ENCODE peak calls at places on chromosome X, in six cellular contexts. One of them, this sample, is unnamed.

GRCh38 chrX:129636175-129636681 is 18.5 kb downstream of the APLN start:
- DNase-seq in memory B cell: no peak
- DNase-seq in stimulated activated CD4-positive, alpha-beta T cell treated with anti-CD3 and anti-CD28 coated beads, Interleukin-4, amount 100 ng/mL, for 24 hours: no peak
- DNase-seq in cardiac muscle cell: no peak
- DNase-seq in NCI-H345: no peak
- DNase-seq in vagina: no peak
- DNase-seq in this sample: no peak

GRCh38 chrX:149286940-149287349 is 218.2 kb downstream of the IDS start:
- DNase-seq in memory B cell: peak
- DNase-seq in stimulated activated CD4-positive, alpha-beta T cell treated with anti-CD3 and anti-CD28 coated beads, Interleukin-4, amount 100 ng/mL, for 24 hours: peak
- DNase-seq in cardiac muscle cell: peak
- DNase-seq in NCI-H345: peak
- DNase-seq in vagina: no peak
- DNase-seq in this sample: peak

GRCh38 chrX:149495573-149496071 is 9.5 kb downstream of the IDS start:
- DNase-seq in memory B cell: no peak
- DNase-seq in stimulated activated CD4-positive, alpha-beta T cell treated with anti-CD3 and anti-CD28 coated beads, Interleukin-4, amount 100 ng/mL, for 24 hours: no peak
- DNase-seq in cardiac muscle cell: peak
- DNase-seq in NCI-H345: no peak
- DNase-seq in vagina: peak
- DNase-seq in this sample: no peak

GRCh38 chrX:115362334-115363095 is 73.0 kb downstream of the LUZP4 start:
- DNase-seq in memory B cell: no peak
- DNase-seq in stimulated activated CD4-positive, alpha-beta T cell treated with anti-CD3 and anti-CD28 coated beads, Interleukin-4, amount 100 ng/mL, for 24 hours: no peak
- DNase-seq in cardiac muscle cell: peak
- DNase-seq in NCI-H345: no peak
- DNase-seq in vagina: no peak
- DNase-seq in this sample: no peak

GRCh38 chrX:77742788-77743476 is 43.1 kb downstream of the ATRX start:
- DNase-seq in memory B cell: no peak
- DNase-seq in stimulated activated CD4-positive, alpha-beta T cell treated with anti-CD3 and anti-CD28 coated beads, Interleukin-4, amount 100 ng/mL, for 24 hours: no peak
- DNase-seq in cardiac muscle cell: no peak
- DNase-seq in NCI-H345: no peak
- DNase-seq in vagina: no peak
- DNase-seq in this sample: no peak

GRCh38 chrX:39204945-39205344 is 403.7 kb downstream of the MID1IP1 start:
- DNase-seq in memory B cell: no peak
- DNase-seq in stimulated activated CD4-positive, alpha-beta T cell treated with anti-CD3 and anti-CD28 coated beads, Interleukin-4, amount 100 ng/mL, for 24 hours: peak
- DNase-seq in cardiac muscle cell: no peak
- DNase-seq in NCI-H345: no peak
- DNase-seq in vagina: no peak
- DNase-seq in this sample: no peak

GRCh38 chrX:49166914-49167739 is 4.6 kb downstream of the MAGIX start:
- DNase-seq in memory B cell: peak
- DNase-seq in stimulated activated CD4-positive, alpha-beta T cell treated with anti-CD3 and anti-CD28 coated beads, Interleukin-4, amount 100 ng/mL, for 24 hours: peak
- DNase-seq in cardiac muscle cell: peak
- DNase-seq in NCI-H345: no peak
- DNase-seq in vagina: no peak
- DNase-seq in this sample: no peak

GRCh38 chrX:13770013-13770412 is 35.5 kb downstream of the OFD1 start:
- DNase-seq in memory B cell: no peak
- DNase-seq in stimulated activated CD4-positive, alpha-beta T cell treated with anti-CD3 and anti-CD28 coated beads, Interleukin-4, amount 100 ng/mL, for 24 hours: no peak
- DNase-seq in cardiac muscle cell: no peak
- DNase-seq in NCI-H345: no peak
- DNase-seq in vagina: no peak
- DNase-seq in this sample: no peak

GRCh38 chrX:78517124-78517523 is 142.0 kb downstream of the RTL3 start:
- DNase-seq in memory B cell: peak
- DNase-seq in stimulated activated CD4-positive, alpha-beta T cell treated with anti-CD3 and anti-CD28 coated beads, Interleukin-4, amount 100 ng/mL, for 24 hours: peak
- DNase-seq in cardiac muscle cell: no peak
- DNase-seq in NCI-H345: no peak
- DNase-seq in vagina: no peak
- DNase-seq in this sample: no peak

GRCh38 chrX:8988456-8988855 is 45.5 kb downstream of the FAM9B start:
- DNase-seq in memory B cell: no peak
- DNase-seq in stimulated activated CD4-positive, alpha-beta T cell treated with anti-CD3 and anti-CD28 coated beads, Interleukin-4, amount 100 ng/mL, for 24 hours: peak
- DNase-seq in cardiac muscle cell: peak
- DNase-seq in NCI-H345: no peak
- DNase-seq in vagina: no peak
- DNase-seq in this sample: no peak

GRCh38 chrX:122244080-122244479 is 940.0 kb upstream of the GRIA3 start:
- DNase-seq in memory B cell: no peak
- DNase-seq in stimulated activated CD4-positive, alpha-beta T cell treated with anti-CD3 and anti-CD28 coated beads, Interleukin-4, amount 100 ng/mL, for 24 hours: no peak
- DNase-seq in cardiac muscle cell: no peak
- DNase-seq in NCI-H345: no peak
- DNase-seq in vagina: no peak
- DNase-seq in this sample: no peak

GRCh38 chrX:114162068-114162735 is 421.7 kb upstream of the HTR2C start:
- DNase-seq in memory B cell: no peak
- DNase-seq in stimulated activated CD4-positive, alpha-beta T cell treated with anti-CD3 and anti-CD28 coated beads, Interleukin-4, amount 100 ng/mL, for 24 hours: no peak
- DNase-seq in cardiac muscle cell: no peak
- DNase-seq in NCI-H345: no peak
- DNase-seq in vagina: no peak
- DNase-seq in this sample: no peak

GRCh38 chrX:20515841-20516461 is 249.2 kb upstream of the RPS6KA3 start:
- DNase-seq in memory B cell: no peak
- DNase-seq in stimulated activated CD4-positive, alpha-beta T cell treated with anti-CD3 and anti-CD28 coated beads, Interleukin-4, amount 100 ng/mL, for 24 hours: peak
- DNase-seq in cardiac muscle cell: peak
- DNase-seq in NCI-H345: no peak
- DNase-seq in vagina: no peak
- DNase-seq in this sample: peak

GRCh38 chrX:128929281-128930057 is 593.8 kb downstream of the SMARCA1 start:
- DNase-seq in memory B cell: no peak
- DNase-seq in stimulated activated CD4-positive, alpha-beta T cell treated with anti-CD3 and anti-CD28 coated beads, Interleukin-4, amount 100 ng/mL, for 24 hours: no peak
- DNase-seq in cardiac muscle cell: no peak
- DNase-seq in NCI-H345: no peak
- DNase-seq in vagina: no peak
- DNase-seq in this sample: no peak

GRCh38 chrX:28910501-28910900 is 323.3 kb downstream of the IL1RAPL1 start:
- DNase-seq in memory B cell: no peak
- DNase-seq in stimulated activated CD4-positive, alpha-beta T cell treated with anti-CD3 and anti-CD28 coated beads, Interleukin-4, amount 100 ng/mL, for 24 hours: no peak
- DNase-seq in cardiac muscle cell: no peak
- DNase-seq in NCI-H345: no peak
- DNase-seq in vagina: no peak
- DNase-seq in this sample: no peak

GRCh38 chrX:108199691-108200090 is 108.1 kb downstream of the ATG4A start:
- DNase-seq in memory B cell: no peak
- DNase-seq in stimulated activated CD4-positive, alpha-beta T cell treated with anti-CD3 and anti-CD28 coated beads, Interleukin-4, amount 100 ng/mL, for 24 hours: no peak
- DNase-seq in cardiac muscle cell: peak
- DNase-seq in NCI-H345: peak
- DNase-seq in vagina: no peak
- DNase-seq in this sample: peak

GRCh38 chrX:133527415-133527814 is 112.1 kb upstream of the GPC4 start:
- DNase-seq in memory B cell: no peak
- DNase-seq in stimulated activated CD4-positive, alpha-beta T cell treated with anti-CD3 and anti-CD28 coated beads, Interleukin-4, amount 100 ng/mL, for 24 hours: no peak
- DNase-seq in cardiac muscle cell: peak
- DNase-seq in NCI-H345: no peak
- DNase-seq in vagina: no peak
- DNase-seq in this sample: no peak

GRCh38 chrX:153728951-153729631 is 4.4 kb downstream of the ABCD1 start:
- DNase-seq in memory B cell: no peak
- DNase-seq in stimulated activated CD4-positive, alpha-beta T cell treated with anti-CD3 and anti-CD28 coated beads, Interleukin-4, amount 100 ng/mL, for 24 hours: no peak
- DNase-seq in cardiac muscle cell: no peak
- DNase-seq in NCI-H345: no peak
- DNase-seq in vagina: no peak
- DNase-seq in this sample: no peak

GRCh38 chrX:78923198-78924015 is 21.8 kb upstream of the P2RY10 start:
- DNase-seq in memory B cell: no peak
- DNase-seq in stimulated activated CD4-positive, alpha-beta T cell treated with anti-CD3 and anti-CD28 coated beads, Interleukin-4, amount 100 ng/mL, for 24 hours: no peak
- DNase-seq in cardiac muscle cell: no peak
- DNase-seq in NCI-H345: no peak
- DNase-seq in vagina: no peak
- DNase-seq in this sample: no peak

GRCh38 chrX:153901753-153902140 is 2.7 kb upstream of the AVPR2 start:
- DNase-seq in memory B cell: no peak
- DNase-seq in stimulated activated CD4-positive, alpha-beta T cell treated with anti-CD3 and anti-CD28 coated beads, Interleukin-4, amount 100 ng/mL, for 24 hours: no peak
- DNase-seq in cardiac muscle cell: no peak
- DNase-seq in NCI-H345: no peak
- DNase-seq in vagina: no peak
- DNase-seq in this sample: no peak

GRCh38 chrX:129663171-129663570 is 8.4 kb upstream of the APLN start:
- DNase-seq in memory B cell: no peak
- DNase-seq in stimulated activated CD4-positive, alpha-beta T cell treated with anti-CD3 and anti-CD28 coated beads, Interleukin-4, amount 100 ng/mL, for 24 hours: no peak
- DNase-seq in cardiac muscle cell: peak
- DNase-seq in NCI-H345: no peak
- DNase-seq in vagina: peak
- DNase-seq in this sample: no peak

GRCh38 chrX:57211906-57212305 is 74.6 kb upstream of the FAAH2 start:
- DNase-seq in memory B cell: no peak
- DNase-seq in stimulated activated CD4-positive, alpha-beta T cell treated with anti-CD3 and anti-CD28 coated beads, Interleukin-4, amount 100 ng/mL, for 24 hours: no peak
- DNase-seq in cardiac muscle cell: no peak
- DNase-seq in NCI-H345: no peak
- DNase-seq in vagina: no peak
- DNase-seq in this sample: no peak

GRCh38 chrX:121832446-121832845 is 785.0 kb downstream of the GLUD2 start:
- DNase-seq in memory B cell: no peak
- DNase-seq in stimulated activated CD4-positive, alpha-beta T cell treated with anti-CD3 and anti-CD28 coated beads, Interleukin-4, amount 100 ng/mL, for 24 hours: no peak
- DNase-seq in cardiac muscle cell: peak
- DNase-seq in NCI-H345: no peak
- DNase-seq in vagina: no peak
- DNase-seq in this sample: no peak

GRCh38 chrX:41677183-41677582 is 11.6 kb upstream of the GPR34 start:
- DNase-seq in memory B cell: no peak
- DNase-seq in stimulated activated CD4-positive, alpha-beta T cell treated with anti-CD3 and anti-CD28 coated beads, Interleukin-4, amount 100 ng/mL, for 24 hours: no peak
- DNase-seq in cardiac muscle cell: no peak
- DNase-seq in NCI-H345: no peak
- DNase-seq in vagina: no peak
- DNase-seq in this sample: no peak

GRCh38 chrX:63930140-63930539 is 145.1 kb upstream of the ARHGEF9 start:
- DNase-seq in memory B cell: no peak
- DNase-seq in stimulated activated CD4-positive, alpha-beta T cell treated with anti-CD3 and anti-CD28 coated beads, Interleukin-4, amount 100 ng/mL, for 24 hours: no peak
- DNase-seq in cardiac muscle cell: no peak
- DNase-seq in NCI-H345: no peak
- DNase-seq in vagina: no peak
- DNase-seq in this sample: no peak

GRCh38 chrX:47499291-47499690 is 16.3 kb upstream of the ZNF41 start:
- DNase-seq in memory B cell: no peak
- DNase-seq in stimulated activated CD4-positive, alpha-beta T cell treated with anti-CD3 and anti-CD28 coated beads, Interleukin-4, amount 100 ng/mL, for 24 hours: no peak
- DNase-seq in cardiac muscle cell: no peak
- DNase-seq in NCI-H345: no peak
- DNase-seq in vagina: no peak
- DNase-seq in this sample: no peak

GRCh38 chrX:42098897-42099296 is 175.5 kb upstream of the CASK start:
- DNase-seq in memory B cell: no peak
- DNase-seq in stimulated activated CD4-positive, alpha-beta T cell treated with anti-CD3 and anti-CD28 coated beads, Interleukin-4, amount 100 ng/mL, for 24 hours: no peak
- DNase-seq in cardiac muscle cell: peak
- DNase-seq in NCI-H345: no peak
- DNase-seq in vagina: no peak
- DNase-seq in this sample: no peak

GRCh38 chrX:9873952-9874351 is 87.7 kb downstream of the SHROOM2 start:
- DNase-seq in memory B cell: peak
- DNase-seq in stimulated activated CD4-positive, alpha-beta T cell treated with anti-CD3 and anti-CD28 coated beads, Interleukin-4, amount 100 ng/mL, for 24 hours: peak
- DNase-seq in cardiac muscle cell: no peak
- DNase-seq in NCI-H345: peak
- DNase-seq in vagina: no peak
- DNase-seq in this sample: peak

GRCh38 chrX:122115604-122116003 is 1068.2 kb downstream of the GLUD2 start:
- DNase-seq in memory B cell: no peak
- DNase-seq in stimulated activated CD4-positive, alpha-beta T cell treated with anti-CD3 and anti-CD28 coated beads, Interleukin-4, amount 100 ng/mL, for 24 hours: no peak
- DNase-seq in cardiac muscle cell: no peak
- DNase-seq in NCI-H345: no peak
- DNase-seq in vagina: no peak
- DNase-seq in this sample: no peak

GRCh38 chrX:6667048-6667768 is 132.3 kb upstream of the VCX3A start:
- DNase-seq in memory B cell: peak
- DNase-seq in stimulated activated CD4-positive, alpha-beta T cell treated with anti-CD3 and anti-CD28 coated beads, Interleukin-4, amount 100 ng/mL, for 24 hours: no peak
- DNase-seq in cardiac muscle cell: no peak
- DNase-seq in NCI-H345: peak
- DNase-seq in vagina: no peak
- DNase-seq in this sample: no peak

This sample was measured in HTR-8/SVneo.